ENCODE peak calls at places on chromosomes 6 and 20, in eight cellular contexts. T is activated naive CD8-positive, alpha-beta T cell treated with anti-CD3 and anti-CD28 coated beads, Interleukin-2, amount 50 U/mL, for 24 hours; G is Peyer's patch; L is GM13977; F is neuronal stem cell; K is endothelial cell; B is EL; V is NCI-H2081 treated with DMSO at 0.1 percent for 48 hours. A is an unnamed sample.

GRCh38 chr20:2206957-2207769 is 88.6 kb upstream of the TGM3 start:
- DNase-seq in T (peak), G (peak), L (peak), F (peak), K (peak), B (peak), V (no peak), A (peak)

GRCh38 chr6:165811512-165811911 is 148.5 kb upstream of the PDE10A start:
- DNase-seq in T (no peak), G (no peak), L (no peak), F (no peak), K (no peak), B (no peak), V (no peak), A (peak)

GRCh38 chr6:119587537-119587936 is 238.0 kb upstream of the MAN1A1 start:
- DNase-seq in T (no peak), G (no peak), L (no peak), F (no peak), K (no peak), B (peak), V (no peak), A (no peak)

GRCh38 chr6:42960243-42961019 is at the start of gene GNMT:
- DNase-seq in T (peak), G (peak), L (peak), F (peak), K (peak), B (peak), V (no peak), A (peak)

GRCh38 chr6:4134841-4135664 is at the start of gene ECI2:
- DNase-seq in T (peak), G (peak), L (peak), F (no peak), K (peak), B (peak), V (no peak), A (peak)

GRCh38 chr6:1347187-1347560 is 35.3 kb downstream of the FOXQ1 start:
- DNase-seq in T (no peak), G (no peak), L (no peak), F (no peak), K (no peak), B (no peak), V (no peak), A (peak)

GRCh38 chr6:117346142-117346930 is 79.4 kb downstream of the ROS1 start:
- DNase-seq in T (no peak), G (no peak), L (peak), F (no peak), K (no peak), B (peak), V (no peak), A (no peak)

GRCh38 chr20:47427746-47428145 is 71.2 kb upstream of the ZMYND8 start:
- DNase-seq in T (no peak), G (no peak), L (no peak), F (no peak), K (no peak), B (no peak), V (no peak), A (no peak)

GRCh38 chr20:573414-574296 is 30.1 kb upstream of the CSNK2A1 start:
- DNase-seq in T (no peak), G (no peak), L (no peak), F (no peak), K (no peak), B (peak), V (no peak), A (no peak)

GRCh38 chr6:34970962-34971361 is 81.9 kb downstream of the ANKS1A start:
- DNase-seq in T (no peak), G (no peak), L (no peak), F (no peak), K (no peak), B (peak), V (no peak), A (no peak)

GRCh38 chr20:8627386-8628030 is 441.4 kb upstream of the PLCB4 start:
- DNase-seq in T (no peak), G (no peak), L (no peak), F (no peak), K (no peak), B (no peak), V (no peak), A (no peak)

GRCh38 chr6:146434991-146435390 is 108.6 kb upstream of the RAB32 start:
- DNase-seq in T (no peak), G (no peak), L (no peak), F (no peak), K (no peak), B (no peak), V (no peak), A (no peak)

GRCh38 chr20:24767623-24768100 is 181.4 kb upstream of the CST7 start:
- DNase-seq in T (no peak), G (no peak), L (no peak), F (no peak), K (no peak), B (no peak), V (no peak), A (no peak)

GRCh38 chr6:121881974-121882667 is 446.7 kb downstream of the GJA1 start:
- DNase-seq in T (no peak), G (no peak), L (no peak), F (no peak), K (no peak), B (peak), V (no peak), A (peak)

GRCh38 chr6:7341989-7342742 is 29.2 kb upstream of the SSR1 start:
- DNase-seq in T (no peak), G (no peak), L (no peak), F (no peak), K (no peak), B (peak), V (no peak), A (no peak)

GRCh38 chr6:146965110-146965689 is 239.0 kb upstream of the STXBP5 start:
- DNase-seq in T (peak), G (no peak), L (no peak), F (no peak), K (no peak), B (no peak), V (no peak), A (no peak)

GRCh38 chr6:3419624-3420272 is 37.1 kb downstream of the SLC22A23 start:
- DNase-seq in T (no peak), G (no peak), L (no peak), F (no peak), K (no peak), B (peak), V (no peak), A (no peak)

GRCh38 chr6:43865947-43866346 is 95.9 kb downstream of the VEGFA start:
- DNase-seq in T (no peak), G (no peak), L (no peak), F (no peak), K (no peak), B (no peak), V (no peak), A (no peak)

GRCh38 chr6:36947570-36948351 is 6.8 kb upstream of the PI16 start:
- DNase-seq in T (no peak), G (peak), L (no peak), F (no peak), K (no peak), B (no peak), V (no peak), A (no peak)

GRCh38 chr20:25399038-25399430 is 8.4 kb upstream of the ABHD12 start:
- DNase-seq in T (no peak), G (no peak), L (peak), F (peak), K (peak), B (peak), V (peak), A (no peak)

GRCh38 chr6:52233975-52234823 is 10.1 kb downstream of the IL17F start:
- DNase-seq in T (peak), G (no peak), L (peak), F (peak), K (peak), B (peak), V (no peak), A (peak)

GRCh38 chr6:23526519-23526918 is 599.5 kb upstream of the NRSN1 start:
- DNase-seq in T (no peak), G (no peak), L (no peak), F (no peak), K (peak), B (peak), V (no peak), A (no peak)

GRCh38 chr6:45566882-45567281 is 189.1 kb upstream of the SUPT3H start:
- DNase-seq in T (no peak), G (no peak), L (no peak), F (peak), K (no peak), B (peak), V (no peak), A (no peak)

GRCh38 chr20:47181056-47181862 is 175.2 kb downstream of the ZMYND8 start:
- DNase-seq in T (peak), G (no peak), L (peak), F (no peak), K (no peak), B (peak), V (no peak), A (peak)

GRCh38 chr6:137981758-137982157 is 114.7 kb downstream of the TNFAIP3 start:
- DNase-seq in T (no peak), G (no peak), L (no peak), F (no peak), K (no peak), B (no peak), V (no peak), A (no peak)

GRCh38 chr6:148059869-148060268 is 282.8 kb upstream of the SASH1 start:
- DNase-seq in T (no peak), G (no peak), L (no peak), F (no peak), K (no peak), B (no peak), V (no peak), A (no peak)

GRCh38 chr6:123803456-123803861 is 206 bp upstream of the NKAIN2 start:
- DNase-seq in T (no peak), G (no peak), L (peak), F (peak), K (no peak), B (no peak), V (no peak), A (no peak)

GRCh38 chr6:108441141-108441540 is 119.6 kb upstream of the FOXO3 start:
- DNase-seq in T (no peak), G (no peak), L (no peak), F (no peak), K (no peak), B (no peak), V (no peak), A (no peak)

A was measured in MG63.